ENCODE peak calls at places on chromosomes 13 and 19, in seven cellular contexts. One of them, this sample, is unnamed.

GRCh38 chr19:55112781-55113569 is 4.5 kb downstream of the PPP1R12C start:
- DNase-seq in SHP77 treated with DMSO at 0.1 percent for 48 hours: no peak
- DNase-seq in Jurkat, Clone E6-1: no peak
- DNase-seq in NAMALWA: peak
- DNase-seq in CD4-positive, alpha-beta T cell: no peak
- DNase-seq in SK-N-SH: peak
- DNase-seq in testis: no peak
- DNase-seq in this sample: peak

GRCh38 chr13:78679329-78679728 is 20.4 kb upstream of the OBI1 start:
- DNase-seq in SHP77 treated with DMSO at 0.1 percent for 48 hours: no peak
- DNase-seq in Jurkat, Clone E6-1: no peak
- DNase-seq in NAMALWA: no peak
- DNase-seq in CD4-positive, alpha-beta T cell: no peak
- DNase-seq in SK-N-SH: no peak
- DNase-seq in testis: no peak
- DNase-seq in this sample: no peak

GRCh38 chr19:42345191-42345812 is 19.9 kb downstream of the MEGF8 start:
- DNase-seq in SHP77 treated with DMSO at 0.1 percent for 48 hours: no peak
- DNase-seq in Jurkat, Clone E6-1: no peak
- DNase-seq in NAMALWA: no peak
- DNase-seq in CD4-positive, alpha-beta T cell: no peak
- DNase-seq in SK-N-SH: no peak
- DNase-seq in testis: no peak
- DNase-seq in this sample: no peak

GRCh38 chr19:49924004-49924880 is 4.8 kb upstream of the ATF5 start:
- DNase-seq in SHP77 treated with DMSO at 0.1 percent for 48 hours: no peak
- DNase-seq in Jurkat, Clone E6-1: no peak
- DNase-seq in NAMALWA: peak
- DNase-seq in CD4-positive, alpha-beta T cell: no peak
- DNase-seq in SK-N-SH: no peak
- DNase-seq in testis: no peak
- DNase-seq in this sample: peak

GRCh38 chr19:4256563-4256962 is 9.7 kb downstream of the YJU2 start:
- DNase-seq in SHP77 treated with DMSO at 0.1 percent for 48 hours: no peak
- DNase-seq in Jurkat, Clone E6-1: no peak
- DNase-seq in NAMALWA: peak
- DNase-seq in CD4-positive, alpha-beta T cell: no peak
- DNase-seq in SK-N-SH: no peak
- DNase-seq in testis: no peak
- DNase-seq in this sample: no peak

GRCh38 chr19:54316746-54317107 is 3.8 kb upstream of the LILRA5 start:
- DNase-seq in SHP77 treated with DMSO at 0.1 percent for 48 hours: no peak
- DNase-seq in Jurkat, Clone E6-1: peak
- DNase-seq in NAMALWA: no peak
- DNase-seq in CD4-positive, alpha-beta T cell: no peak
- DNase-seq in SK-N-SH: no peak
- DNase-seq in testis: peak
- DNase-seq in this sample: peak

GRCh38 chr19:29467824-29468401 is 57.9 kb upstream of the VSTM2B start:
- DNase-seq in SHP77 treated with DMSO at 0.1 percent for 48 hours: no peak
- DNase-seq in Jurkat, Clone E6-1: peak
- DNase-seq in NAMALWA: peak
- DNase-seq in CD4-positive, alpha-beta T cell: no peak
- DNase-seq in SK-N-SH: peak
- DNase-seq in testis: no peak
- DNase-seq in this sample: peak

GRCh38 chr19:5126498-5127223 is 157.7 kb downstream of the KDM4B start:
- DNase-seq in SHP77 treated with DMSO at 0.1 percent for 48 hours: no peak
- DNase-seq in Jurkat, Clone E6-1: no peak
- DNase-seq in NAMALWA: peak
- DNase-seq in CD4-positive, alpha-beta T cell: no peak
- DNase-seq in SK-N-SH: no peak
- DNase-seq in testis: no peak
- DNase-seq in this sample: peak

GRCh38 chr13:110123041-110123809 is 183.7 kb downstream of the COL4A1 start:
- DNase-seq in SHP77 treated with DMSO at 0.1 percent for 48 hours: no peak
- DNase-seq in Jurkat, Clone E6-1: no peak
- DNase-seq in NAMALWA: no peak
- DNase-seq in CD4-positive, alpha-beta T cell: no peak
- DNase-seq in SK-N-SH: no peak
- DNase-seq in testis: no peak
- DNase-seq in this sample: no peak

GRCh38 chr13:63184693-63185092 is 1769.0 kb upstream of the PCDH20 start:
- DNase-seq in SHP77 treated with DMSO at 0.1 percent for 48 hours: no peak
- DNase-seq in Jurkat, Clone E6-1: no peak
- DNase-seq in NAMALWA: no peak
- DNase-seq in CD4-positive, alpha-beta T cell: no peak
- DNase-seq in SK-N-SH: no peak
- DNase-seq in testis: no peak
- DNase-seq in this sample: no peak

GRCh38 chr13:48580185-48580803 is 47.4 kb upstream of the RCBTB2 start:
- DNase-seq in SHP77 treated with DMSO at 0.1 percent for 48 hours: peak
- DNase-seq in Jurkat, Clone E6-1: peak
- DNase-seq in NAMALWA: peak
- DNase-seq in CD4-positive, alpha-beta T cell: peak
- DNase-seq in SK-N-SH: peak
- DNase-seq in testis: peak
- DNase-seq in this sample: peak